ENCODE peak calls at places on chromosomes 11 and 22, in six cellular contexts. F is transverse colon, P is esophagus muscularis mucosa, V is endothelial cell of umbilical vein, H is spleen, Z is sigmoid colon. E is an unnamed sample.

GRCh38 chr11:59463176-59463575 is 6.4 kb downstream of the OR4D6 start:
- DNase-seq in F (no peak), P (no peak), V (peak; percentile 85), H (no peak), Z (peak; percentile 78), E (no peak)

GRCh38 chr22:17911312-17911705 is 113.1 kb downstream of the MICAL3 start:
- DNase-seq in F (no peak), P (no peak), V (no peak), H (no peak), Z (peak; percentile 20), E (no peak)

GRCh38 chr11:113885897-113886296 is 10.5 kb upstream of the USP28 start:
- DNase-seq in F (no peak), P (no peak), V (no peak), H (no peak), Z (no peak), E (no peak)

GRCh38 chr22:45155050-45155840 is 8.5 kb upstream of the NUP50 start:
- DNase-seq in F (no peak), P (no peak), V (peak; percentile 2), H (no peak), Z (no peak), E (no peak)

GRCh38 chr22:33038131-33038772 is 19.9 kb downstream of the SYN3 start:
- DNase-seq in F (no peak), P (no peak), V (no peak), H (no peak), Z (no peak), E (no peak)

GRCh38 chr11:62627718-62628117 is 5.9 kb upstream of the B3GAT3 start:
- DNase-seq in F (no peak), P (no peak), V (no peak), H (no peak), Z (no peak), E (no peak)

GRCh38 chr22:30286813-30287625 is 2.3 kb downstream of the CASTOR1 start:
- DNase-seq in F (peak; percentile 87), P (no peak), V (peak; percentile 61), H (peak; percentile 96), Z (peak; percentile 81), E (no peak)

GRCh38 chr11:44814881-44815592 is 88.3 kb downstream of the TSPAN18 start:
- DNase-seq in F (no peak), P (no peak), V (no peak), H (peak; percentile 44), Z (no peak), E (no peak)

GRCh38 chr22:31344369-31345330 is 1.5 kb downstream of the PATZ1 start:
- DNase-seq in F (peak; percentile 64), P (no peak), V (peak; percentile 60), H (peak; percentile 88), Z (peak; percentile 82), E (no peak)
- TF ChIP-seq POLR2AphosphoS5 in F (no peak), P (no peak), V (peak; percentile 4), H (peak; percentile 46), Z (no peak), E (no peak)

GRCh38 chr11:64268687-64269379 is 15.6 kb downstream of the BAD start:
- DNase-seq in F (peak; percentile 75), P (no peak), V (peak; percentile 74), H (peak; percentile 94), Z (peak; percentile 92), E (no peak)
- TF ChIP-seq POLR2AphosphoS5 in F (no peak), P (no peak), V (no peak), H (peak; percentile 38), Z (peak; percentile 0), E (no peak)

DNA sequence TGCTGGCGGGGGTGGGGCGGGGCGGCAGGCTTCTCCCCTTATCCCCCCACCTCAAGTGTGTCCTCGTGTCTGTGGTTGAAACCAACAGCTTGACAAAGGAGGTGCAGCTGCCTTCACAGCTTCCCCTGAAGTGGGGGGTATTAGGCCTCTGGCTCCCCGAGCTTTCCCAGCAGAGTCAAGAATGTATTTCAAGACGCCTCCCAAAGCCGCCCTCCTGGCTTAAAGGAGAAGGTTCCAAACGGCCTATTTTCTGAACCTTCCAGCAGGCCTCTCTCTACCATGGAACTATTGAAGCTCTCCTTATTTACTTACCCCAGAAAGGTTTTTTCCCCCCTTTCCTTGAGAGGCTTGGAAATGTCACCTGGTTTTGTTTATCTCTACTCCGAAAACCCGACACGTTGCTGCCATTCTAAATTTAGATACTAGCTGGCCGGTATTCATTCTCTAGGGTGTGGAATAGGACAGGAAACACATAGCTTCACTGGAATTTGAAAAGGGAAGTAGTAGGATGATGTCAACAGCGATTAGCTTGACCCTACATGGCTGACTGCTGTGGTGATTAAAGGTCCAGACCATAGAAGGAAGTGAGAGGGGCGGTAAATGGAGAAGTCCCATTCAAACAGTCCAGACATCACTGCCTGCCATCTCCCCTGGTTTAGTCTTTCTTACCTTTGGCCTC is 663 bp upstream of the PICALM start:
- DNase-seq in F (peak; percentile 26), P (no peak), V (peak; percentile 98), H (no peak), Z (peak; percentile 67), E (no peak)
- TF ChIP-seq POLR2AphosphoS5 in F (peak; percentile 47), P (peak; percentile 49), V (peak; percentile 98), H (peak; percentile 67), Z (peak; percentile 4), E (peak; percentile 53)

GRCh38 chr11:73174495-73174791 is 32.3 kb upstream of the FCHSD2 start:
- DNase-seq in F (no peak), P (no peak), V (no peak), H (no peak), Z (peak; percentile 27), E (no peak)

GRCh38 chr11:73176145-73176891 is 34.2 kb upstream of the FCHSD2 start:
- DNase-seq in F (no peak), P (no peak), V (no peak), H (peak; percentile 58), Z (peak; percentile 49), E (no peak)

GRCh38 chr11:73176892-73177155 is 34.7 kb upstream of the FCHSD2 start:
- DNase-seq in F (no peak), P (no peak), V (no peak), H (no peak), Z (peak; percentile 42), E (no peak)

GRCh38 chr11:73173755-73174494 is 31.8 kb upstream of the FCHSD2 start:
- DNase-seq in F (peak; percentile 47), P (no peak), V (no peak), H (peak; percentile 82), Z (peak; percentile 64), E (no peak)

DNA sequence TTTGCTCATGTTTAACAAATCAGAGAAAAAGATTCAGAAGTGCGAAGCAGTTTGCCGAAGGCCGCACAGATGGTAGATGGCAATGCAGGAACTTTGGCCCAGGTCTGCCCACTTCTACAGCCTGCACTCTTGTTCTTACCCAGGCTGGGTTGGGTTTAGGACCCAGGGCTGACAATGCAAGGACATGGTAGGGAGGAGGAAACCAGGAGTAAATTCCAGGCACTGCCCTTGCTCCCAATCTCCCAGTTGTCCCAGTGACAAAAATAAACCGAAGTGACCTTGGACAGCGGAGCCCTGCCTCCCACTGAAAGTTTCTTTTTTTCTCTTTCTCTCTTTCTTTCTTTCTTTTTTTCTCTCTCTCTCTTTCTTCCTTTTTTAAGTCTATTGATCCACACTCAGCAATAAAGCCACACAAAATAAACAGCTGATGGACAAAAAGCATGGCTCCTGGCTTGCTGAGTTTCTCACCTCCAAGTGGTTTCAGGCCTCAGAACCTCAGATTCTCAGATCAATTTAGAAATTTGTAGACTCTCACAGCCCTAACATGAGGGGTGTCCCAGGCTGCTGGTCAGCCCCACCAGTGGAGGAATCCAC is 33.5 kb upstream of the FCHSD2 start:
- DNase-seq in F (no peak), P (no peak), V (no peak), H (peak; percentile 55), Z (peak; percentile 45), E (no peak)
- TF ChIP-seq POLR2AphosphoS5 in F (no peak), P (no peak), V (no peak), H (peak; percentile 39), Z (no peak), E (no peak)

GRCh38 chr11:102157219-102157618 is 47.0 kb downstream of the YAP1 start:
- DNase-seq in F (peak; percentile 72), P (no peak), V (peak; percentile 4), H (no peak), Z (peak; percentile 76), E (peak; percentile 70)
- TF ChIP-seq POLR2AphosphoS5 in F (no peak), P (no peak), V (no peak), H (no peak), Z (no peak), E (no peak)

GRCh38 chr11:65425105-65425970 is 2.7 kb downstream of the NEAT1 start:
- DNase-seq in F (peak; percentile 69), P (no peak), V (peak; percentile 65), H (peak; percentile 85), Z (peak; percentile 76), E (peak; percentile 78)
- TF ChIP-seq POLR2AphosphoS5 in F (peak; percentile 85), P (no peak), V (peak; percentile 81), H (peak; percentile 99), Z (peak; percentile 79), E (peak; percentile 78)